ENCODE peak calls at places on chromosomes 12 and 14, in four cellular contexts. One of them, this sample, is unnamed.

GRCh38 chr12:77679701-77680100 is 151.0 kb upstream of the NAV3 start:
- DNase-seq in psoas muscle: no peak
- DNase-seq in transverse colon: no peak
- DNase-seq in astrocyte of the spinal cord: no peak
- DNase-seq in this sample: no peak

GRCh38 chr12:94504386-94504785 is 44.7 kb upstream of the CEP83 start:
- DNase-seq in psoas muscle: no peak
- DNase-seq in astrocyte of the spinal cord: no peak
- DNase-seq in transverse colon: no peak
- DNase-seq in this sample: no peak

GRCh38 chr14:36981832-36982528 is 190.4 kb downstream of the SLC25A21 start:
- DNase-seq in transverse colon: no peak
- DNase-seq in psoas muscle: no peak
- DNase-seq in astrocyte of the spinal cord: peak
- DNase-seq in this sample: no peak

GRCh38 chr12:51270847-51271518 is 768 bp upstream of the SMAGP start:
- DNase-seq in psoas muscle: no peak
- DNase-seq in astrocyte of the spinal cord: peak
- DNase-seq in transverse colon: no peak
- DNase-seq in this sample: peak

GRCh38 chr12:83954939-83955601 is 957.5 kb downstream of the SLC6A15 start:
- DNase-seq in psoas muscle: no peak
- DNase-seq in transverse colon: no peak
- DNase-seq in astrocyte of the spinal cord: no peak
- DNase-seq in this sample: no peak

GRCh38 chr14:25049127-25049558 is 804 bp downstream of the STXBP6 start:
- DNase-seq in astrocyte of the spinal cord: peak
- DNase-seq in psoas muscle: peak
- DNase-seq in transverse colon: peak
- DNase-seq in this sample: no peak

GRCh38 chr12:92194566-92194965 is 48.9 kb upstream of the BTG1 start:
- DNase-seq in transverse colon: no peak
- DNase-seq in psoas muscle: no peak
- DNase-seq in astrocyte of the spinal cord: no peak
- DNase-seq in this sample: no peak

GRCh38 chr12:4036872-4037271 is 163.7 kb upstream of the PARP11 start:
- DNase-seq in astrocyte of the spinal cord: no peak
- DNase-seq in transverse colon: no peak
- DNase-seq in psoas muscle: no peak
- DNase-seq in this sample: no peak

GRCh38 chr14:106442857-106443256 is 916.5 kb downstream of the TMEM121 start:
- DNase-seq in transverse colon: no peak
- DNase-seq in astrocyte of the spinal cord: no peak
- DNase-seq in psoas muscle: no peak
- DNase-seq in this sample: no peak

GRCh38 chr12:94100990-94101901 is 47.1 kb upstream of the PLXNC1 start:
- DNase-seq in transverse colon: peak
- DNase-seq in astrocyte of the spinal cord: peak
- DNase-seq in psoas muscle: peak
- DNase-seq in this sample: no peak

GRCh38 chr12:123532021-123532420 is 1.5 kb downstream of the RILPL1 start:
- DNase-seq in transverse colon: peak
- DNase-seq in astrocyte of the spinal cord: peak
- DNase-seq in psoas muscle: no peak
- DNase-seq in this sample: no peak
- H3K4me3 ChIP-seq in transverse colon: no peak
- H3K4me3 ChIP-seq in astrocyte of the spinal cord: peak
- H3K4me3 ChIP-seq in psoas muscle: peak
- H3K4me3 ChIP-seq in this sample: peak

GRCh38 chr14:103861413-103862392 is 14.3 kb upstream of the PPP1R13B start:
- DNase-seq in psoas muscle: no peak
- DNase-seq in transverse colon: no peak
- DNase-seq in astrocyte of the spinal cord: no peak
- DNase-seq in this sample: no peak
- H3K4me3 ChIP-seq in psoas muscle: no peak
- H3K4me3 ChIP-seq in transverse colon: no peak
- H3K4me3 ChIP-seq in astrocyte of the spinal cord: no peak
- H3K4me3 ChIP-seq in this sample: no peak

GRCh38 chr12:81757731-81758325 is 1.3 kb downstream of the PPFIA2 start:
- DNase-seq in psoas muscle: no peak
- DNase-seq in transverse colon: no peak
- DNase-seq in astrocyte of the spinal cord: no peak
- DNase-seq in this sample: no peak
- H3K4me3 ChIP-seq in psoas muscle: peak
- H3K4me3 ChIP-seq in transverse colon: no peak
- H3K4me3 ChIP-seq in astrocyte of the spinal cord: peak
- H3K4me3 ChIP-seq in this sample: peak

GRCh38 chr12:52947738-52948423 is 1.0 kb upstream of the KRT18 start:
- DNase-seq in transverse colon: no peak
- DNase-seq in astrocyte of the spinal cord: no peak
- DNase-seq in psoas muscle: no peak
- DNase-seq in this sample: no peak
- H3K4me3 ChIP-seq in transverse colon: no peak
- H3K4me3 ChIP-seq in astrocyte of the spinal cord: no peak
- H3K4me3 ChIP-seq in psoas muscle: no peak
- H3K4me3 ChIP-seq in this sample: no peak

DNA sequence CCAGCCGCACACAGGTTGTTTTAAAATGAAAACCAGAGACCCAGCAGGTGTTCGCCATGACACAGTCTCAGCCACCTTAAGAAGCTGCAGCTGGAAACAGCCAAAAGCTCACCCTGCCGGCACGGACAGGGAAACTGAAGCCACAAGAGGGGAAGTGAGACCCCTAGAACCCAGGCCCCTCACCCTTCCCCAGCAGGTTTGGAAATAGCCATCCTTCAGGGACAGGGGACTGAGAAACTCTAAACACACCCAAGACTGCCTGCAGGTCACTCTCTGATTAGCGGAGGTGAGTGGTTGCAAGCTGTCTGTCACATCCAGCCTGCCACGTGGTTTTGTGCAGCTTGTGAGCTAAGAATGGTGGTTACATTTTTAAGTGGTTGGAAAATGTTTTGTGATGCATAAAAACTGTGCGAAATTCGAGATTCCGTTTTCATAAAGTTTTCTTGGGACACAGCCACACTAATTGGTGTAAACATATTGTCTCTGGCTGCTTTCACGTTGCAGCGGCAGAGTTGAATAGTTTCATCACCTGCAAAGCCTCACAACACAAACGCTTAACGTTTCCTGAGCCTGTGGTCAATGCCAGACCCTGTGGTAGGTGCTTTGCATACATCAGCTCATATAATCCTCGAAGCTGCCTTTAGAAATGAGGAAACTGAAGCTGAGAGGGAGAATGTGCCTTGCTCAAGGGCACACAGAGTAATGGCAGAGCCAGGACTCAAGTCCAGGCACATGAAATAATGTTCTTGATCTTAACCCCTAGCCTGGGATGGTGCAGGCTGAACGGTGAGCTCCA is 1.7 kb upstream of the SELPLG start:
- DNase-seq in psoas muscle: no peak
- DNase-seq in transverse colon: peak
- DNase-seq in astrocyte of the spinal cord: no peak
- DNase-seq in this sample: no peak
- H3K4me3 ChIP-seq in psoas muscle: no peak
- H3K4me3 ChIP-seq in transverse colon: no peak
- H3K4me3 ChIP-seq in astrocyte of the spinal cord: no peak
- H3K4me3 ChIP-seq in this sample: no peak

This sample was measured in skeletal muscle cell.